ENCODE peak calls at places on chromosomes 3 and 15, in six cellular contexts. One of them, this sample, is unnamed.

GRCh38 chr3:31873254-31873653 is 107.8 kb downstream of the OSBPL10 start:
- DNase-seq in neural progenitor cell: no peak
- DNase-seq in AML-193: no peak
- DNase-seq in mucosa of gallbladder: no peak
- DNase-seq in thoracic aorta: no peak
- DNase-seq in C1 segment of cervical spinal cord: no peak
- DNase-seq in this sample: no peak

GRCh38 chr3:138861755-138862333 is 27.1 kb upstream of the PIK3CB start:
- DNase-seq in neural progenitor cell: peak
- DNase-seq in AML-193: no peak
- DNase-seq in mucosa of gallbladder: no peak
- DNase-seq in thoracic aorta: no peak
- DNase-seq in C1 segment of cervical spinal cord: no peak
- DNase-seq in this sample: peak

GRCh38 chr3:30871720-30872119 is 22.7 kb downstream of the GADL1 start:
- DNase-seq in neural progenitor cell: no peak
- DNase-seq in AML-193: no peak
- DNase-seq in mucosa of gallbladder: no peak
- DNase-seq in thoracic aorta: no peak
- DNase-seq in C1 segment of cervical spinal cord: no peak
- DNase-seq in this sample: no peak

GRCh38 chr3:278300-279064 is 81.9 kb downstream of the CHL1 start:
- DNase-seq in neural progenitor cell: no peak
- DNase-seq in AML-193: no peak
- DNase-seq in mucosa of gallbladder: no peak
- DNase-seq in thoracic aorta: no peak
- DNase-seq in C1 segment of cervical spinal cord: peak
- DNase-seq in this sample: no peak

GRCh38 chr15:36465304-36465703 is 114.1 kb upstream of the CDIN1 start:
- DNase-seq in neural progenitor cell: no peak
- DNase-seq in AML-193: no peak
- DNase-seq in mucosa of gallbladder: no peak
- DNase-seq in thoracic aorta: no peak
- DNase-seq in C1 segment of cervical spinal cord: no peak
- DNase-seq in this sample: no peak

GRCh38 chr15:61228025-61228901 is 839 bp downstream of the RORA start:
- DNase-seq in neural progenitor cell: peak
- DNase-seq in AML-193: no peak
- DNase-seq in mucosa of gallbladder: no peak
- DNase-seq in thoracic aorta: no peak
- DNase-seq in C1 segment of cervical spinal cord: peak
- DNase-seq in this sample: no peak

GRCh38 chr15:90295270-90295648 is 29.8 kb downstream of the NGRN start:
- DNase-seq in neural progenitor cell: no peak
- DNase-seq in AML-193: no peak
- DNase-seq in mucosa of gallbladder: no peak
- DNase-seq in thoracic aorta: no peak
- DNase-seq in C1 segment of cervical spinal cord: peak
- DNase-seq in this sample: no peak

GRCh38 chr3:154301556-154301955 is 22.7 kb downstream of the DHX36 start:
- DNase-seq in neural progenitor cell: no peak
- DNase-seq in AML-193: no peak
- DNase-seq in mucosa of gallbladder: no peak
- DNase-seq in thoracic aorta: no peak
- DNase-seq in C1 segment of cervical spinal cord: no peak
- DNase-seq in this sample: no peak

GRCh38 chr15:48963524-48964113 is at the start of gene SHC4:
- DNase-seq in neural progenitor cell: peak
- DNase-seq in AML-193: peak
- DNase-seq in mucosa of gallbladder: peak
- DNase-seq in thoracic aorta: no peak
- DNase-seq in C1 segment of cervical spinal cord: peak
- DNase-seq in this sample: peak

GRCh38 chr15:58459045-58459444 is 27.3 kb downstream of the LIPC start:
- DNase-seq in neural progenitor cell: no peak
- DNase-seq in AML-193: no peak
- DNase-seq in mucosa of gallbladder: no peak
- DNase-seq in thoracic aorta: no peak
- DNase-seq in C1 segment of cervical spinal cord: no peak
- DNase-seq in this sample: no peak

GRCh38 chr15:69089258-69089657 is 71.2 kb upstream of the GLCE start:
- DNase-seq in neural progenitor cell: no peak
- DNase-seq in AML-193: no peak
- DNase-seq in mucosa of gallbladder: no peak
- DNase-seq in thoracic aorta: no peak
- DNase-seq in C1 segment of cervical spinal cord: no peak
- DNase-seq in this sample: no peak